ENCODE peak calls at places on chromosomes 16 and 17, in five cellular contexts. S, I, A, T and Z are unnamed samples.

GRCh38 chr17:850828-851759 is 68.9 kb downstream of the MRM3 start:
- DNase-seq in S (peak; percentile 40), I (peak; percentile 30), A (no peak), T (no peak), Z (no peak)

GRCh38 chr17:82536220-82537201 is 17.0 kb downstream of the FOXK2 start:
- DNase-seq in S (peak; percentile 86), I (peak; percentile 82), A (no peak), T (no peak), Z (no peak)

GRCh38 chr16:57667526-57668258 is 414 bp upstream of the ADGRG3 start:
- DNase-seq in S (peak; percentile 38), I (peak; percentile 11), A (no peak), T (no peak), Z (no peak)

GRCh38 chr16:84881702-84882521 is 62.1 kb downstream of the CRISPLD2 start:
- DNase-seq in S (peak; percentile 97), I (peak; percentile 95), A (no peak), T (no peak), Z (no peak)

GRCh38 chr17:68389041-68389440 is 68.3 kb downstream of the WIPI1 start:
- DNase-seq in S (no peak), I (no peak), A (no peak), T (no peak), Z (no peak)

GRCh38 chr17:81566461-81567126 is 14.4 kb upstream of the FAAP100 start:
- DNase-seq in S (peak; percentile 93), I (peak; percentile 89), A (no peak), T (no peak), Z (peak; percentile 93)

GRCh38 chr16:49327466-49327865 is 45.8 kb upstream of the CBLN1 start:
- DNase-seq in S (no peak), I (no peak), A (no peak), T (no peak), Z (no peak)

GRCh38 chr16:3642397-3643094 is 11.9 kb upstream of the DNASE1 start:
- DNase-seq in S (no peak), I (no peak), A (no peak), T (no peak), Z (no peak)

GRCh38 chr16:77289331-77289809 is 90.2 kb downstream of the SYCE1L start:
- DNase-seq in S (peak; percentile 73), I (peak; percentile 68), A (no peak), T (no peak), Z (no peak)

GRCh38 chr17:12974319-12974661 is 43.5 kb downstream of the ELAC2 start:
- DNase-seq in S (no peak), I (no peak), A (no peak), T (no peak), Z (no peak)

GRCh38 chr17:68390888-68391545 is 66.3 kb downstream of the WIPI1 start:
- DNase-seq in S (peak; percentile 45), I (no peak), A (no peak), T (no peak), Z (no peak)

GRCh38 chr17:60944751-60945150 is 267.1 kb downstream of the BCAS3 start:
- DNase-seq in S (no peak), I (no peak), A (no peak), T (no peak), Z (no peak)
- H3K9ac ChIP-seq in S (no peak overlapping the region), I (no peak overlapping the region), A (no peak overlapping the region), T (no peak overlapping the region), Z (no peak overlapping the region)

GRCh38 chr16:68520649-68521086 is 18.4 kb upstream of the ZFP90 start:
- DNase-seq in S (peak; percentile 66), I (peak; percentile 71), A (no peak), T (peak; percentile 83), Z (no peak)
- H3K4me3 ChIP-seq in S (no peak overlapping the region), I (peak overlapping the region; percentile 38), A (no peak overlapping the region), T (peak overlapping the region; percentile 26), Z (peak overlapping the region; percentile 51)

GRCh38 chr16:88654363-88655052 is 3.7 kb upstream of the CYBA start:
- DNase-seq in S (no peak), I (no peak), A (no peak), T (no peak), Z (no peak)

GRCh38 chr16:88656291-88656980 is 5.6 kb upstream of the CYBA start:
- DNase-seq in S (no peak), I (no peak), A (no peak), T (no peak), Z (no peak)

GRCh38 chr16:88655053-88655732 is 4.3 kb upstream of the CYBA start:
- DNase-seq in S (no peak), I (no peak), A (no peak), T (no peak), Z (no peak)

GRCh38 chr16:88657371-88657770 is 5.5 kb downstream of the MVD start:
- DNase-seq in S (no peak), I (no peak), A (no peak), T (no peak), Z (no peak)

DNA sequence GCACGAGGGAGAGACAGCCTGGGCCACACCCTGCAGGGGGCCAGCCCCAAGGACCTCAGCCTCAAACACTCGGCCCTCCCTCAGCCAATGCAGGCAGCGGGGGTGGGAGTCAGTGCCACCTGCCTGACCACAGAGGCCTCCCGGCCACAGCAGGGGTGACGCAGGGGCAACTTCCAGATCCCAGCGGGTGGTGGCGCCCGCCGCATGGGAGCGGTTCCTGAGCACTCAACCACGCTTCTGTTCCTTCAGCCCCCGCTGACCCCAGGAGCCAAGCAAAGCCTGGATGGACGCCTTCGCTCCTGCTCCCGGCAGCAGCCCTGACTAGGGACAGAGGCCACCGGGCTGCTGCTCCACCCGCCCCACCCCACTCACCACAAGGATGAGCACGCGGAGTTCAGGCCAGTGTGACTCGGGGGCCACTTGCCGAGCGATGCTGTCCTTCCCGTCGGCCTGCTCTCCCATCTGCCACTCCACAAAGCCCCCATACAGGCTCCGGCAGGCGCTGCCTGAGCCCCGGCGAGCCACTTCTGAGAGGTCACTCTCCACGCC is 5.0 kb upstream of the CYBA start:
- DNase-seq in S (no peak), I (no peak), A (no peak), T (no peak), Z (no peak)
- H3K9ac ChIP-seq in S (no peak overlapping the region), I (no peak overlapping the region), A (no peak overlapping the region), T (no peak overlapping the region), Z (no peak overlapping the region)

GRCh38 chr17:69501591-69502468 is 87.3 kb downstream of the MAP2K6 start:
- DNase-seq in S (peak; percentile 90), I (peak; percentile 99), A (no peak), T (no peak), Z (peak; percentile 28)
- H3K4me3 ChIP-seq in S (peak overlapping the region; percentile 2), I (no peak overlapping the region), A (peak overlapping the region; percentile 70), T (no peak overlapping the region), Z (peak overlapping the region; percentile 75)

GRCh38 chr17:48519427-48519826 is 11.4 kb downstream of the HOXB1 start:
- DNase-seq in S (no peak), I (no peak), A (no peak), T (no peak), Z (no peak)
- H3K9ac ChIP-seq in S (no peak overlapping the region), I (no peak overlapping the region), A (no peak overlapping the region), T (no peak overlapping the region), Z (no peak overlapping the region)

GRCh38 chr17:79009397-79010303 is at the start of gene CANT1:
- DNase-seq in S (peak; percentile 77), I (peak; percentile 82), A (peak; percentile 64), T (peak; percentile 87), Z (no peak)

GRCh38 chr17:79006001-79006400 is 3.6 kb downstream of the CANT1 start:
- DNase-seq in S (no peak), I (no peak), A (no peak), T (no peak), Z (no peak)

GRCh38 chr17:79008666-79009387 is 737 bp downstream of the CANT1 start:
- DNase-seq in S (no peak), I (no peak), A (no peak), T (no peak), Z (no peak)

GRCh38 chr17:79006794-79007503 is 2.6 kb downstream of the CANT1 start:
- DNase-seq in S (no peak), I (no peak), A (no peak), T (no peak), Z (no peak)

GRCh38 chr17:79007504-79008381 is 1.8 kb downstream of the CANT1 start:
- DNase-seq in S (no peak), I (no peak), A (no peak), T (no peak), Z (no peak)
- H3K4me3 ChIP-seq in S (no peak overlapping the region), I (no peak overlapping the region), A (peak overlapping the region; percentile 99), T (no peak overlapping the region), Z (no peak overlapping the region)

DNA sequence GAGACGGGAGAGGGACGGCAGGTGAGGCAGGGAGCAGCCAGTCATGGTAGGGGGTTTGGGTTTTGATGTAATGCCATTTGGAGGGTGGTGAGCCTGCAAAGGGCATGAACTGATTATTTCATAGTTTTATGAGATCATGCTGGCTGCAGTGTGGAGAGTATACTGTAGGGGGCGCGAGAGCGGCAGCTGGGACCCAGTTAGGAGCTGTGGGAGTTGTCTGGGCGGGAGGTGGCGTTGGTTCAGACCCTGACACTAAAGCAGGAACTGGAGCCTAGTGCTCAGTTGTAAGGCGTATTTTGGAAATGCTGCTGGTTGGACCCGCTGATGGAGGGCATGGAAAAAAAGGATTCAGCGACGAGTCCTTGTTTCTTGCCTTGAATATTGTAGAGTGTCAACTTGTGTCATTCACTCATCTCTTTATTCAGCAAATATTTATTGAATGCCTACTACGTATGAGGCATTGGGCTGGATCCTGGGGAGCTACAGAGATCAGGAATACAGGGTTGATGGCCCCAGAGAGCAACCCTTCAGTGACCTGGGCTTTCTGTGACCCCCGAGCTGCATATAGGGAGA is 23.7 kb upstream of the KDM8 start:
- DNase-seq in S (peak; percentile 47), I (peak; percentile 66), A (peak; percentile 55), T (peak; percentile 61), Z (no peak)
- H3K9ac ChIP-seq in S (no peak overlapping the region), I (no peak overlapping the region), A (no peak overlapping the region), T (no peak overlapping the region), Z (no peak overlapping the region)

GRCh38 chr17:41474863-41475262 is 6.1 kb downstream of the KRT35 start:
- DNase-seq in S (no peak), I (no peak), A (no peak), T (no peak), Z (no peak)
- H3K4me3 ChIP-seq in S (no peak overlapping the region), I (no peak overlapping the region), A (no peak overlapping the region), T (no peak overlapping the region), Z (no peak overlapping the region)

DNA sequence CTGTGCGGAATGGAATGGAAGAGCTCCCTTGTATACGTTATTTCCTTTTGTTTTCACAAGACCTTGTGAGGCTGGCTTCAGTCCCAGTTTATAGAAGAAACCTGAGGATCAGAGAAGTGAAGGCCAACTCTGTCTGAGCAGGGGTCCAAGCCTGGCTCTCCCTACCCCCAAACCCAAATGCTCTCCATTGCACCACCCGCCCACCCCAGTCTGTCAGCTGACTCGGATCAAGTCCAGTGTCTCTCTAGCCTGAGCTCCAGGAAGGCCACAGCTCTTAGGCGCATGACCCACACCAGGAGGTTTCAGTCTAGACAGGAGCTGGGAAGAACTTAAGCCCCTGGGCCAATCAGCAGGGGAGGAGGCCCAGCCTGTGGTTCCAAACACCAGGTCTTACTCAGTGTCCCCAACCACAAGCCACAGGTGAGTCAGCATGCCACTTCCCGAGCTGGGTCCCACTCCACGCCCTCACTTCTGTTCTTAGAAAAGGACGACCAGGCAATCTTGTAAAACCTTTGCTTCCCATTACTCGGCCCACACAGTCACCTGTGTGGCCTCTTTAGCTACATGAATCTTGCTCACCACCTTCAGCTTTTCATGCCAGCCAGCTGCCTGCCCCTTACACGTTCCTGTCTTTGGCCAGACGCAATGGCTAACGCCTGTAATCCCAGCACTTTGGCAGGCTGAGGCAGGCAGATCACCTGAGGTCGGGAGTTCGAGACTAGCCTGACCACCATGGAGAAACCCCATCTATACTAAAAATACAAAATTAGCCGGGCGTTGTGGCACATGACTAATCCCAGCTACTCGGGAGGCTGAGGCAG is 27.8 kb downstream of the TK2 start:
- DNase-seq in S (peak; percentile 76), I (peak; percentile 51), A (peak; percentile 86), T (no peak), Z (no peak)
- H3K9ac ChIP-seq in S (no peak overlapping the region), I (no peak overlapping the region), A (no peak overlapping the region), T (no peak overlapping the region), Z (no peak overlapping the region)